ENCODE peak calls at places on chromosomes 11 and 22, in ten cellular contexts. K is coronary artery, A is BJ, H is colonic mucosa, E is A549, Z is nephron progenitor cell, X is HL-60, D is cardiac muscle cell, T is tibial nerve, N is fibroblast of villous mesenchyme. L is an unnamed sample.
A peak's percentile ranks its signal among the peaks of the same experiment; 100 is the strongest.

GRCh38 chr11:34632105-34632780 is 11.3 kb downstream of the EHF start:
- DNase-seq in K (no peak), A (no peak), H (no peak), E (no peak), Z (no peak), X (no peak), D (no peak), T (no peak), N (no peak), L (no peak)

GRCh38 chr11:47973173-47973572 is 7.2 kb upstream of the PTPRJ start:
- DNase-seq in K (no peak), A (no peak), H (no peak), E (no peak), Z (no peak), X (no peak), D (no peak), T (no peak), N (no peak), L (no peak)

GRCh38 chr11:123151366-123151765 is 43.7 kb downstream of the CLMP start:
- DNase-seq in K (no peak), A (no peak), H (no peak), E (no peak), Z (no peak), X (no peak), D (no peak), T (no peak), N (no peak), L (no peak)

GRCh38 chr22:32883131-32883530 is 81.6 kb downstream of the TIMP3 start:
- DNase-seq in K (no peak), A (no peak), H (no peak), E (no peak), Z (no peak), X (no peak), D (no peak), T (no peak), N (no peak), L (no peak)

GRCh38 chr11:100682247-100682969 is 4.7 kb upstream of the ARHGAP42 start:
- DNase-seq in K (no peak), A (no peak), H (no peak), E (no peak), Z (no peak), X (no peak), D (peak; percentile 56), T (no peak), N (peak; percentile 57), L (no peak)

GRCh38 chr22:31715157-31715778 is 34.7 kb downstream of the PRR14L start:
- DNase-seq in K (no peak), A (no peak), H (no peak), E (no peak), Z (no peak), X (no peak), D (peak; percentile 58), T (no peak), N (no peak), L (no peak)

GRCh38 chr11:115912484-115912945 is 408.3 kb upstream of the CADM1 start:
- DNase-seq in K (no peak), A (no peak), H (no peak), E (no peak), Z (no peak), X (no peak), D (no peak), T (no peak), N (no peak), L (no peak)

GRCh38 chr11:17256512-17256911 is 20.0 kb upstream of the NUCB2 start:
- DNase-seq in K (no peak), A (peak; percentile 84), H (no peak), E (no peak), Z (no peak), X (no peak), D (peak; percentile 98), T (no peak), N (peak; percentile 98), L (no peak)

DNA sequence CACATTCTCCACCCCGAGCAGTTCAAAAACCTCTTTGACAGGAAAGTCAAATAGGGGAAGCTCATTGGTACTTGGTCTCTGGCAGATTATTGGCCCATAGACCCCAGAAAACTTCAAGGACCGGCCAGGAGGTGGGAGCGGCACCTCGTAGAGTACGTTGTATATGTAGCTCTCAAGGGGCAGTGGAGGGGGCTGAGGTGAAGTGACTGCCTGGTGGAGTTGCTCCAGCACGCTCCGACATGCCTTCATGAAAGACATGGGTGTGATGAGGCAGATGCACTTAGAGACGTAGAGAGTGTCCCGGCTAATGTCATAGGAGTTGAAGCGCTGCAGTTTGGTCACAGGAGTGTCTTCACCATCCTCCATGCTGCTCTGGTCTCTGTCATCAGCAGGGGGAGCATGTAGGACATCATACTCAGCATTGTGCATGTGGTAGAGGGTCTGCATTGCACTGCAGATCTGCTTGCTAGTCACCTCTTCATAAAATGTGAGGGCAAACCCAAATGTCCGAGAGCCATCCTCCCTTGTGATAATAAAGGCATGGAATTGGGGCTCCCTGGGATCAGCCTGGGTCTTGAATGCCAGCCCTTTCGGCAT is 61.3 kb downstream of the DENND5A start:
- DNase-seq in K (no peak), A (no peak), H (no peak), E (no peak), Z (no peak), X (no peak), D (no peak), T (no peak), N (no peak), L (no peak)
- TF ChIP-seq CTCF in K (no peak), A (no peak), H (no peak), E (no peak), Z (no peak), X (no peak), D (peak; percentile 5), T (no peak), N (peak; percentile 30), L (no peak)

GRCh38 chr11:72814831-72815618 is 814 bp downstream of the ATG16L2 start:
- DNase-seq in K (peak; percentile 79), A (no peak), H (peak; percentile 62), E (peak; percentile 93), Z (no peak), X (no peak), D (peak; percentile 45), T (no peak), N (peak; percentile 73), L (no peak)

GRCh38 chr11:72812604-72812967 is 1.6 kb upstream of the ATG16L2 start:
- DNase-seq in K (no peak), A (no peak), H (no peak), E (no peak), Z (no peak), X (no peak), D (no peak), T (no peak), N (no peak), L (no peak)

GRCh38 chr11:72812968-72813739 is 1.1 kb upstream of the ATG16L2 start:
- DNase-seq in K (peak; percentile 94), A (no peak), H (peak; percentile 79), E (peak; percentile 91), Z (peak; percentile 51), X (peak; percentile 74), D (peak; percentile 59), T (no peak), N (peak; percentile 63), L (no peak)

GRCh38 chr11:72813740-72814138 is 472 bp upstream of the ATG16L2 start:
- DNase-seq in K (no peak), A (no peak), H (peak; percentile 86), E (peak; percentile 61), Z (no peak), X (peak; percentile 77), D (peak; percentile 83), T (peak; percentile 56), N (peak; percentile 82), L (no peak)

GRCh38 chr11:72814139-72814830 is at the start of gene ATG16L2:
- DNase-seq in K (peak; percentile 91), A (no peak), H (peak; percentile 88), E (peak; percentile 93), Z (peak; percentile 91), X (peak; percentile 70), D (peak; percentile 89), T (peak; percentile 53), N (peak; percentile 89), L (peak; percentile 83)
- TF ChIP-seq CTCF in K (no peak), A (no peak), H (no peak), E (peak; percentile 12), Z (no peak), X (no peak), D (peak; percentile 5), T (no peak), N (peak; percentile 13), L (peak; percentile 29)

DNA sequence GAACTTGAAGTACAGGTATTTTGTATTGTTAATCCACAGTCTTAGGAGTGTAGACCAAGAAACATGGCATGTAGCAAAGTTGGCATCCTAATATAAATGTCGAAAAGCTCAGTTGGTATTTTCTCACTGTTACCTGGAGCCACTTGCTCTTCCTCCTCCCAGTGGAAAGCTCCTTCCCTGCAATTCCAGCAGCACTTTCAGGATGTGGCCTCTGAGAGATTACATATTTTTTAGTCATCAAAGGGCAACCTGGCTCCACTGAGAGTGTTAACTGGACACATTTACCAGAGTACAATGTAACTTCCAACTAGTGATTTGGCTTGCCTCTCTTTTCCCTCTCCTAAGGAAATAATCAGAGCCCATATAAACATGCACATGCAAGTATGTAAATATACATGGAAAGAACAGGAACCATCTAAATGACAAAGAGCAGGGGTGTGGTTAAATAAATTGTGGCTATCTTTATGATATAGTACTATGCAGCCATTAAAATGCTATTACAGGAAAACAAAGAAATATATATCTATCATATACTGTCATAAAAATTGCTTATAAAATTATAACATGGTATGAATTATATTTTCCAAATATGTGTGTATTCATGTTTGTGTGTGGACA is 14.2 kb upstream of the EED start:
- DNase-seq in K (no peak), A (no peak), H (no peak), E (no peak), Z (no peak), X (no peak), D (no peak), T (no peak), N (no peak), L (no peak)
- TF ChIP-seq CTCF in K (no peak), A (peak; percentile 17), H (no peak), E (no peak), Z (no peak), X (no peak), D (no peak), T (no peak), N (no peak), L (no peak)

GRCh38 chr11:106131998-106132397 is 54.5 kb downstream of the AASDHPPT start:
- DNase-seq in K (no peak), A (no peak), H (no peak), E (no peak), Z (no peak), X (no peak), D (no peak), T (no peak), N (no peak), L (no peak)

GRCh38 chr11:106132582-106133354 is 55.3 kb downstream of the AASDHPPT start:
- DNase-seq in K (no peak), A (no peak), H (no peak), E (no peak), Z (no peak), X (no peak), D (no peak), T (no peak), N (no peak), L (no peak)

GRCh38 chr11:106137758-106138157 is 60.3 kb downstream of the AASDHPPT start:
- DNase-seq in K (no peak), A (no peak), H (no peak), E (no peak), Z (no peak), X (no peak), D (no peak), T (no peak), N (no peak), L (no peak)

GRCh38 chr11:106137061-106137460 is 59.6 kb downstream of the AASDHPPT start:
- DNase-seq in K (no peak), A (no peak), H (no peak), E (no peak), Z (no peak), X (no peak), D (no peak), T (no peak), N (no peak), L (no peak)

DNA sequence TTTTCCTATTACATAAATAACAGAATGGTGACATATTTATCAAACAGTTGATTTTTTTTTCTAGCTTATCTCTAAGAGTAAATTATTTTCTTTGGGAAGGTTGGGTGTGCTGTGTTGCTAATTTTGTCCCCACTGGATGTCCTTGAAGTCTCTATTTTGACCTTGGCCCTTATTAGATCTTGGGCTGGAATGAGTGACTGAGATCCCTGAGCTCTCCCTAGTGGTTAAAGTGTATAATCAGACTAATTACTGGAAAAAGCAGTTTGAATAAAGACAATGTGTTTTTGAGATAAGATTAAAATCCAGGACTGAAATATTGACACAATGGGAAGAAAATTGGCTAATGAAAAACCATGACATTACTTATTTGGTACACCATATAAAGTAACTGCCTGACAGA is 56.1 kb downstream of the AASDHPPT start:
- DNase-seq in K (no peak), A (no peak), H (no peak), E (no peak), Z (no peak), X (no peak), D (no peak), T (no peak), N (peak; percentile 22), L (no peak)
- TF ChIP-seq CTCF in K (no peak), A (peak; percentile 35), H (no peak), E (peak; percentile 24), Z (no peak), X (no peak), D (peak; percentile 28), T (no peak), N (peak; percentile 42), L (no peak)